ENCODE peak calls at places on chromosomes 6 and 20, in five cellular contexts. U, V, L, O and K are unnamed samples.

GRCh38 chr6:149503276-149503675 is 18.5 kb upstream of the ZC3H12D start:
- DNase-seq in U (no peak), V (no peak), L (no peak), O (no peak), K (no peak)

GRCh38 chr20:5845686-5846651 is 95.8 kb downstream of the SHLD1 start:
- DNase-seq in U (no peak), V (no peak), L (no peak), O (no peak), K (no peak)

GRCh38 chr20:47359533-47360206 is 3.2 kb upstream of the ZMYND8 start:
- DNase-seq in U (no peak), V (no peak), L (no peak), O (no peak), K (no peak)

GRCh38 chr6:166583230-166583629 is 3.2 kb downstream of the RAMACL start:
- DNase-seq in U (no peak), V (no peak), L (no peak), O (no peak), K (no peak)

GRCh38 chr6:85580104-85580877 is 13.4 kb downstream of the SNX14 start:
- DNase-seq in U (no peak), V (no peak), L (no peak), O (no peak), K (no peak)

GRCh38 chr6:3296537-3297453 is 38.0 kb downstream of the PSMG4 start:
- DNase-seq in U (no peak), V (no peak), L (no peak), O (no peak), K (no peak)

GRCh38 chr6:35161776-35162607 is 20.9 kb upstream of the TCP11 start:
- DNase-seq in U (no peak), V (no peak), L (no peak), O (peak; percentile 32), K (no peak)

GRCh38 chr20:63139369-63139768 is 76.6 kb downstream of the YTHDF1 start:
- DNase-seq in U (no peak), V (no peak), L (no peak), O (no peak), K (no peak)

GRCh38 chr20:53822534-53822933 is 228.9 kb upstream of the ZNF217 start:
- DNase-seq in U (no peak), V (no peak), L (no peak), O (no peak), K (no peak)

GRCh38 chr6:45836438-45836824 is 179.2 kb downstream of the CLIC5 start:
- DNase-seq in U (no peak), V (no peak), L (no peak), O (no peak), K (no peak)

GRCh38 chr20:51187318-51187717 is 164.4 kb upstream of the KCNG1 start:
- DNase-seq in U (no peak), V (no peak), L (no peak), O (no peak), K (no peak)

GRCh38 chr6:105879146-105879545 is 207.0 kb upstream of the PRDM1 start:
- DNase-seq in U (no peak), V (no peak), L (no peak), O (no peak), K (no peak)

GRCh38 chr6:9783567-9783966 is 631.3 kb downstream of the TFAP2A start:
- DNase-seq in U (no peak), V (no peak), L (no peak), O (no peak), K (no peak)

GRCh38 chr6:6610031-6610591 is 21.6 kb downstream of the LY86 start:
- DNase-seq in U (no peak), V (no peak), L (no peak), O (no peak), K (peak; percentile 11)

GRCh38 chr20:49280463-49281058 is 2.7 kb upstream of the ZNFX1 start:
- DNase-seq in U (no peak), V (no peak), L (no peak), O (no peak), K (no peak)